ENCODE peak calls at places on chromosome 9, in four cellular contexts. G, N, U and W are unnamed samples.

GRCh38 chr9:14231196-14231990 is 82.5 kb downstream of the NFIB start:
- DNase-seq in G (no peak), N (no peak), U (no peak), W (no peak)

GRCh38 chr9:96553070-96553469 is 66.6 kb downstream of the CDC14B start:
- DNase-seq in G (no peak), N (no peak), U (no peak), W (no peak)

GRCh38 chr9:89655990-89656657 is 51.3 kb downstream of the GADD45G start:
- DNase-seq in G (no peak), N (no peak), U (no peak), W (no peak)

GRCh38 chr9:128634651-128635262 is 21.9 kb downstream of the DYNC2I2 start:
- DNase-seq in G (no peak), N (no peak), U (no peak), W (no peak)

GRCh38 chr9:138060881-138061280 is 183.3 kb downstream of the CACNA1B start:
- DNase-seq in G (no peak), N (no peak), U (no peak), W (no peak)

GRCh38 chr9:12859704-12860251 is 85.0 kb downstream of the LURAP1L start:
- DNase-seq in G (no peak), N (no peak), U (no peak), W (no peak)

GRCh38 chr9:96139592-96140251 is 162.3 kb downstream of the HSD17B3 start:
- DNase-seq in G (no peak), N (no peak), U (no peak), W (no peak)

GRCh38 chr9:97501177-97501971 is at the start of gene TMOD1:
- DNase-seq in G (peak; percentile 80), N (no peak), U (peak; percentile 35), W (peak; percentile 98)

GRCh38 chr9:125763373-125763772 is 16.2 kb downstream of the PBX3 start:
- DNase-seq in G (no peak), N (no peak), U (peak; percentile 20), W (no peak)

GRCh38 chr9:15837079-15837679 is 284.3 kb downstream of the CCDC171 start:
- DNase-seq in G (no peak), N (peak; percentile 7), U (peak; percentile 65), W (peak; percentile 43)

GRCh38 chr9:112044183-112044582 is 130.9 kb downstream of the SUSD1 start:
- DNase-seq in G (no peak), N (no peak), U (no peak), W (no peak)

GRCh38 chr9:131087354-131087893 is 8.9 kb upstream of the AIF1L start:
- DNase-seq in G (no peak), N (no peak), U (no peak), W (peak; percentile 66)

GRCh38 chr9:79492092-79492995 is 79.4 kb upstream of the TLE4 start:
- DNase-seq in G (no peak), N (no peak), U (no peak), W (no peak)
- TF ChIP-seq YY1 in G (no peak), N (no peak), U (no peak), W (no peak)

GRCh38 chr9:108687360-108687981 is 168.3 kb downstream of the ACTL7B start:
- DNase-seq in G (no peak), N (no peak), U (no peak), W (no peak)
- TF ChIP-seq EP300 in G (no peak), N (no peak), U (no peak), W (no peak)

GRCh38 chr9:135184661-135185459 is 97.4 kb downstream of the OLFM1 start:
- DNase-seq in G (no peak), N (no peak), U (no peak), W (peak; percentile 49)
- TF ChIP-seq KDM1A in G (no peak), N (no peak), U (no peak), W (no peak)

GRCh38 chr9:108994695-108995094 is 18.6 kb downstream of the CTNNAL1 start:
- DNase-seq in G (no peak), N (no peak), U (no peak), W (peak; percentile 17)
- TF ChIP-seq YY1 in G (no peak), N (no peak), U (no peak), W (no peak)

GRCh38 chr9:115213777-115214428 is 95.9 kb upstream of the TNC start:
- DNase-seq in G (no peak), N (no peak), U (no peak), W (no peak)
- TF ChIP-seq EP300 in G (no peak), N (no peak), U (no peak), W (no peak)

DNA sequence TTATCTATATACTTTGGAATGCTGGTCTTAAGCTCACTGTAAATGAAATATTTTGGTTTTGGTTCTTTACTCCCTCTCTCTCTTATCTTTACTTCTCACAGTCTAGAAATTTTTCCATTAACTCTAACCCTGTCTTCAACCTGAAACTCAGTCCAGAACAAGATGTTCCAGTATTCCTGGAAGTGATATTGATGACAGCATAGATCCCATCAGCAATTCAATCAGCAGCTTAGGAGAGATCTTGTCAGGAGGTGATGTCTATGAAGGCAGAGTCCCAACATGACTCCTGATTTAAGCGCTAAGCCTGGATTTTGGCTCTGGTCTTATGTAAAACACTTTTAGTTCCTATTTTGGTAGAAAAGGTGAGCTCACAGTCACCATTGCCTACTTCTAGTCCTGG is 52.6 kb downstream of the RFK start:
- DNase-seq in G (no peak), N (no peak), U (no peak), W (no peak)
- TF ChIP-seq KDM1A in G (no peak), N (no peak), U (no peak), W (no peak)

GRCh38 chr9:27572918-27573698 is at the start of gene C9orf72:
- DNase-seq in G (peak; percentile 85), N (no peak), U (peak; percentile 27), W (peak; percentile 55)

GRCh38 chr9:27572036-27572435 is 1.2 kb downstream of the C9orf72 start:
- DNase-seq in G (no peak), N (no peak), U (no peak), W (no peak)

GRCh38 chr9:27569406-27569805 is 3.9 kb downstream of the C9orf72 start:
- DNase-seq in G (no peak), N (no peak), U (peak; percentile 86), W (no peak)

GRCh38 chr9:27573699-27574265 is 501 bp upstream of the C9orf72 start:
- DNase-seq in G (peak; percentile 91), N (peak; percentile 98), U (peak; percentile 95), W (peak; percentile 56)

GRCh38 chr9:27572566-27572917 is 739 bp downstream of the C9orf72 start:
- DNase-seq in G (no peak), N (no peak), U (peak; percentile 30), W (no peak)
- TF ChIP-seq YY1 in G (no peak), N (no peak), U (no peak), W (no peak)

GRCh38 chr9:77454668-77455067 is 193.5 kb downstream of the GNA14 start:
- DNase-seq in G (no peak), N (no peak), U (no peak), W (no peak)

GRCh38 chr9:77460938-77461337 is 187.2 kb downstream of the GNA14 start:
- DNase-seq in G (no peak), N (no peak), U (no peak), W (no peak)

GRCh38 chr9:77456829-77457437 is 191.2 kb downstream of the GNA14 start:
- DNase-seq in G (peak; percentile 92), N (no peak), U (peak; percentile 82), W (peak; percentile 76)

GRCh38 chr9:77455312-77455927 is 192.7 kb downstream of the GNA14 start:
- DNase-seq in G (peak; percentile 71), N (no peak), U (peak; percentile 33), W (no peak)

GRCh38 chr9:77457916-77458592 is 190.1 kb downstream of the GNA14 start:
- DNase-seq in G (peak; percentile 77), N (no peak), U (peak; percentile 55), W (peak; percentile 54)
- TF ChIP-seq EP300 in G (no peak), N (no peak), U (no peak), W (no peak)